ENCODE peak calls at places on chromosomes 12 and 14, in six cellular contexts. R, P, A, I, X and U are unnamed samples. For H3K36me3 and H3K9me3, the result is how much of the 10 kb centered on the place peaks cover.

GRCh38 chr12:29317556-29318363 is 63.2 kb downstream of the ERGIC2 start:
- DNase-seq in P (peak), I (no peak), X (peak), R (peak), A (no peak), U (peak)

GRCh38 chr12:118500302-118500701 is 123.9 kb downstream of the SUDS3 start:
- DNase-seq in P (no peak), I (no peak), R (no peak), A (no peak), X (no peak), U (no peak)

GRCh38 chr14:22671622-22672021 is 27.5 kb upstream of the OR6J1 start:
- DNase-seq in R (no peak), X (no peak), I (no peak), P (no peak), A (no peak), U (no peak)

GRCh38 chr14:33567003-33567735 is 383.7 kb downstream of the EGLN3 start:
- DNase-seq in A (no peak), R (no peak), P (no peak), X (no peak), I (no peak), U (no peak)

GRCh38 chr12:107843351-107844311 is 69.1 kb downstream of the ASCL4 start:
- DNase-seq in R (no peak), P (no peak), I (no peak), X (no peak), A (no peak), U (no peak)

GRCh38 chr12:33763331-33763730 is 259.0 kb upstream of the ALG10 start:
- DNase-seq in A (no peak), I (no peak), P (no peak), R (no peak), X (no peak), U (no peak)

GRCh38 chr12:107287436-107288413 is 194.4 kb upstream of the CRY1 start:
- DNase-seq in P (no peak), X (no peak), A (no peak), R (no peak), I (no peak), U (no peak)

GRCh38 chr12:12319501-12320322 is 30.3 kb downstream of the MANSC1 start:
- DNase-seq in R (no peak), P (no peak), I (peak), X (no peak), A (no peak), U (no peak)

GRCh38 chr12:52360663-52361271 is 6.5 kb downstream of the KRT85 start:
- DNase-seq in I (no peak), R (peak), A (no peak), X (no peak), P (peak), U (no peak)

GRCh38 chr14:94594441-94594840 is 13.2 kb downstream of the SERPINA5 start:
- DNase-seq in P (no peak), X (no peak), R (no peak), I (no peak), A (no peak), U (no peak)

GRCh38 chr14:22375321-22375930 is 213.6 kb downstream of the DAD1 start:
- DNase-seq in X (no peak), R (no peak), I (no peak), A (no peak), P (no peak), U (no peak)

GRCh38 chr12:77102123-77102522 is 36.8 kb upstream of the E2F7 start:
- DNase-seq in I (no peak), A (no peak), P (no peak), X (no peak), R (no peak), U (no peak)

GRCh38 chr14:93231129-93231979 is 24.3 kb downstream of the UBR7 start:
- DNase-seq in X (no peak), P (no peak), I (no peak), R (peak), A (no peak), U (no peak)

GRCh38 chr14:50320279-50320678 is 8.2 kb downstream of the DMAC2L start:
- DNase-seq in X (no peak), R (no peak), A (no peak), I (no peak), P (no peak), U (no peak)

GRCh38 chr12:109458086-109458485 is 19.0 kb downstream of the KCTD10 start:
- DNase-seq in P (no peak), R (no peak), X (no peak), A (no peak), I (no peak), U (no peak)

GRCh38 chr14:100592461-100592871 is 5.2 kb upstream of the BEGAIN start:
- DNase-seq in I (no peak), P (no peak), R (no peak), A (no peak), X (no peak), U (no peak)

GRCh38 chr12:6914246-6914947 is at the start of gene ENO2:
- DNase-seq in I (peak), A (no peak), R (peak), P (peak), X (peak), U (peak)

GRCh38 chr12:113740699-113741098 is 225.4 kb downstream of the RBM19 start:
- DNase-seq in X (no peak), R (no peak), P (no peak), A (no peak), I (no peak), U (no peak)

GRCh38 chr12:98483621-98484455 is 31.6 kb upstream of the TMPO start:
- DNase-seq in A (no peak), X (no peak), R (peak), P (no peak), I (no peak), U (no peak)

GRCh38 chr14:87992720-87993484 is at the start of gene GALC:
- DNase-seq in P (peak), X (peak), R (peak), I (peak), A (peak), U (peak)

DNA sequence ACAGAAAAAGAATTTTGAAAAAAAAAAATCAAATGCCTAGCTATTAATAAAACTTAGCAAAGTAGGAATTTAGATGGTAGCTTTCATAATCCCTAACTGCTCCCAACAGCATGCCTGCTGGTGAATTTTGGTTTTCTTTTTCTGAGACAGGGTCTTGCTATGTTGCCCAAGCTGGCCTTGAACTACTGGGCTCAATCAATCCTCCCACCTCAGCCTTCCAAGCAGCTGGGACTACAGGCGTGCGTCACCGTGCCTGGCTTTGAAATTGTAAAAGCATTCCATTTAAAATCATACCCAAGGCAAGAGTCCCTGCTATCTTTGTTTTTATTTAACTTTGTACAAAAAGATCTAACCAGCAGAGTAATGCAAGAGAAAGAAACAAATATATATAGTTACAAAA is 20.7 kb downstream of the FBXO21 start:
- DNase-seq in A (no peak), I (no peak), R (no peak), X (no peak), P (no peak), U (no peak)
- H3K36me3 ChIP-seq in A (under half), I (under half), R (under half), X (under half), P (half or more), U (half or more)

DNA sequence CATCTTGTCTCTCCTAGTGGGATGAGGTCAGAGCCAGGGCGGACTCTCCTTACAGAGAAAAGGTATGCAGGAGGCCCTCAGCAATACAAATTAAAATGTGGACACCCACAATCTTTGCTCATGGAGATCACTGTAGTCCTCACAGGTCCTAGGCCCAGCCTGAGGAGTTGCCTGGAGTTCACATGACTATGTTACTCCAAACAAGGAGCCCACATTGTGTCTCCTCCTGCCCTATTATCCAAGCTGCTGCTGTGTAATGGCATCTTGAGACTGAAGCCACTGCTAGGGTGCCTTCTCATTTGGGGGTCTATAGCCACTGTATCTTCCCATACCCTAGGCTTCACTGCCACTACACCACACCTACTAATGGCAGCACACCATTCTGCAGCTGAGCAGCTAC is 11.0 kb downstream of the OR4K1 start:
- DNase-seq in X (no peak), P (no peak), R (no peak), A (no peak), I (no peak), U (no peak)
- H3K9me3 ChIP-seq in X (under half), P (under half), R (under half), A (under half), I (under half), U (under half)

DNA sequence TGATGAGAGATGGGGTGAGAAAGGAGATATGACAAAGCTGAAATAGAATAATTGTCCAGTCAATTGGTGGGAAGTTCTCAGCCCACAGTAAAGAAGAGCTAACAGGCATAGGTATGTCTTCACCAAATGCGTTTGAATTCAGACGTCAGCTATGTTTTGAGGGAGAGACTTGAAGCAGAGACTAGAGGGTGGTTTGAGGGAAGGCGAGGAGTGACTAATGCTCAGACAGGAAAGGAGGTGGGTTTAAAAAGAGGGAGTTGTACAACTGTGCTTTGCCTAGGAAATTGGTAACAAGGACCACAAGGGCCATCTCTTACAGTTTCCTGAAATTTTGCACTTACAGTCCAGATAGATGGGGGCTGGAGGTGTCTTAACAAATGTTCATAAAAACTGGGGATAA is 6.4 kb downstream of the JKAMP start:
- DNase-seq in I (no peak), P (no peak), X (no peak), R (no peak), A (no peak), U (no peak)
- H3K36me3 ChIP-seq in I (under half), P (half or more), X (under half), R (under half), A (under half), U (half or more)

DNA sequence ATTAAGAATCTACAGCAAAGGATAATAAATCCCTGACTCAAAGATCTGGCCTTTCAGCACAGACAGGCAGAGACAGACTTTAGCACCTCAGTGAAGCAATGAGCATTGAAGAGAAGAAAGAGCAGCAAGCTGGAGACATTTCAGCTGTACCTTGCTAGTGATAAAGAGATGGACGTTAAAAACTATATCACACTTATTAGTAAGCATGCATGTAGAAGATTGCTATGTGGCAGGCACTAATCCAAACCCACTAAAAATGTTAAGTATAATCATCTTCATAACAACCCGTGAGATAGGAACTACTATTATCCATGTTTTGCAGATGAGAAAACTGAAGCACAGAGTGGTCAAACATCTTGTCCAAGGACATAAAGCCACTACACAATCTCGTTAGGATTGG is 1538.3 kb upstream of the FLRT2 start:
- DNase-seq in A (no peak), P (no peak), R (no peak), I (no peak), X (no peak), U (no peak)
- H3K9me3 ChIP-seq in A (under half), P (under half), R (under half), I (under half), X (under half), U (under half)

GRCh38 chr12:120213758-120214157 is 12.8 kb upstream of the RPLP0 start:
- DNase-seq in A (no peak), P (no peak), I (no peak), R (no peak), X (no peak), U (no peak)

GRCh38 chr12:120209851-120210250 is 8.9 kb upstream of the RPLP0 start:
- DNase-seq in I (no peak), A (no peak), X (no peak), R (no peak), P (no peak), U (no peak)

GRCh38 chr12:120212301-120212700 is 11.4 kb upstream of the RPLP0 start:
- DNase-seq in P (no peak), A (no peak), X (no peak), R (no peak), I (no peak), U (no peak)

GRCh38 chr12:120211904-120212283 is 11.0 kb upstream of the RPLP0 start:
- DNase-seq in I (no peak), R (no peak), X (no peak), P (no peak), A (no peak), U (no peak)

DNA sequence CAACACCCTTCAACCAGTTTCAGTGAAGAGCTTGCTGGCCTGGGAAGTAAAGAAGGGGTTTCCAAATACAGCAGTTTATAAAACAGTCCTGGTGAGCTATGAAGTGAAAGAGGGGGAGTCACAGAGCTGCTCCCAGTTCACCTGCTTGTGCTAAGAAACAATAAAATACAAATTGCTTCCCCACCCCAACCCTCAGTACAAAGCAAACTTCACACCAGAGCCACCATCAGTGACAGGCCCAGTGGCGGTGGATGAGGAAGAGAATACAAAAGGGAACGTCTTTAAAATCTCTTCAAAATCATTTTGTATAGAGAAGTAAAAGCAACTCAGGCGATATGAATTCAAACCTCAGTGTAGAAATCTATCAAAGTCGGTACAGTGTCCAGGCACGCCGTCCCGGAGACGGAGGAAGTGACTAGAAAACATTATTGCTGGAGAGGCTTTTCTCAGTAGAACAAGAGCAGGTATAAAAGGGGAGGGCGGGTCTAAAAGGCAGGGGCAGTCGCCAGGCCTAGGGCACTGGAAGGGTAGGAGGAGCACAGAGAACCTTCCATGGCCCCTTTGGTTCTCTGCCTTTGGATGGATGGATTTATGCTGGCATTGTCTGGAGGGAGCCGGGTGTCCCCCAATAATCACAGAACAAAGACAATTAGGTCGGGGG is 10.5 kb upstream of the RPLP0 start:
- DNase-seq in X (no peak), I (no peak), P (no peak), A (no peak), R (no peak), U (no peak)
- H3K36me3 ChIP-seq in X (under half), I (under half), P (half or more), A (under half), R (under half), U (half or more)

GRCh38 chr14:77882631-77883030 is 82.7 kb downstream of the ADCK1 start:
- DNase-seq in P (no peak), R (no peak), A (no peak), I (no peak), X (no peak), U (no peak)

GRCh38 chr14:77880056-77880455 is 80.1 kb downstream of the ADCK1 start:
- DNase-seq in R (peak), X (no peak), P (peak), I (no peak), A (no peak), U (no peak)

GRCh38 chr14:77883479-77884238 is 83.8 kb downstream of the ADCK1 start:
- DNase-seq in X (no peak), R (no peak), A (no peak), P (no peak), I (no peak), U (no peak)

GRCh38 chr14:77885363-77885762 is 85.5 kb downstream of the ADCK1 start:
- DNase-seq in I (no peak), R (no peak), X (no peak), A (no peak), P (no peak), U (no peak)

GRCh38 chr14:77882098-77882497 is 82.2 kb downstream of the ADCK1 start:
- DNase-seq in P (no peak), A (no peak), I (no peak), R (peak), X (no peak), U (no peak)
- H3K9me3 ChIP-seq in P (under half), A (under half), I (under half), R (under half), X (under half), U (under half)

GRCh38 chr12:14699923-14700322 is 3.5 kb upstream of the GUCY2C start:
- DNase-seq in A (no peak), R (no peak), X (no peak), P (no peak), I (no peak), U (no peak)

GRCh38 chr12:14701808-14702568 is 5.6 kb upstream of the GUCY2C start:
- DNase-seq in R (no peak), P (no peak), I (no peak), X (no peak), A (no peak), U (no peak)

GRCh38 chr12:14696265-14696741 is at the start of gene GUCY2C:
- DNase-seq in P (no peak), A (no peak), I (no peak), R (no peak), X (no peak), U (no peak)

GRCh38 chr12:14698555-14698954 is 2.2 kb upstream of the GUCY2C start:
- DNase-seq in R (no peak), P (no peak), X (no peak), A (no peak), I (no peak), U (no peak)

DNA sequence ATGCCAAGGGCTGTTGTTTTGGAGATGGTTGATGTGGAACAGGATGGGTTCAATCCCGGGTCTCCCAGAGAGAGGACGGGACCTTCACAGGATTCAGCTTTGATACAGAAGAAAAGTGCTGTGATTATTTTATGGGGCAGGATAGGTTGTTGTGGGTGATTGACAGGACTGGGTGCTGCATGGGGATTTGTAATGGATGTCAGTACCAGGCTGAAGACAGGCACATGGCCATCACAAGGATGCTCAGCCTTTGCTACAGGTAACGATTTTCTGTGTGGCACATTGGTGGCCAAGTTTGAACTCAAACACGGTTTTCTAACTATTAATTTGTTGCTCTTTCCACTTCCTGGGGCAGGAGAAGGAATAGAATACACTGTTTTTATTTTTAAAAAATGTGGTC is 4.5 kb upstream of the GUCY2C start:
- DNase-seq in P (no peak), I (no peak), A (no peak), X (no peak), R (no peak), U (no peak)
- H3K36me3 ChIP-seq in P (under half), I (under half), A (under half), X (under half), R (under half), U (under half)

DNA sequence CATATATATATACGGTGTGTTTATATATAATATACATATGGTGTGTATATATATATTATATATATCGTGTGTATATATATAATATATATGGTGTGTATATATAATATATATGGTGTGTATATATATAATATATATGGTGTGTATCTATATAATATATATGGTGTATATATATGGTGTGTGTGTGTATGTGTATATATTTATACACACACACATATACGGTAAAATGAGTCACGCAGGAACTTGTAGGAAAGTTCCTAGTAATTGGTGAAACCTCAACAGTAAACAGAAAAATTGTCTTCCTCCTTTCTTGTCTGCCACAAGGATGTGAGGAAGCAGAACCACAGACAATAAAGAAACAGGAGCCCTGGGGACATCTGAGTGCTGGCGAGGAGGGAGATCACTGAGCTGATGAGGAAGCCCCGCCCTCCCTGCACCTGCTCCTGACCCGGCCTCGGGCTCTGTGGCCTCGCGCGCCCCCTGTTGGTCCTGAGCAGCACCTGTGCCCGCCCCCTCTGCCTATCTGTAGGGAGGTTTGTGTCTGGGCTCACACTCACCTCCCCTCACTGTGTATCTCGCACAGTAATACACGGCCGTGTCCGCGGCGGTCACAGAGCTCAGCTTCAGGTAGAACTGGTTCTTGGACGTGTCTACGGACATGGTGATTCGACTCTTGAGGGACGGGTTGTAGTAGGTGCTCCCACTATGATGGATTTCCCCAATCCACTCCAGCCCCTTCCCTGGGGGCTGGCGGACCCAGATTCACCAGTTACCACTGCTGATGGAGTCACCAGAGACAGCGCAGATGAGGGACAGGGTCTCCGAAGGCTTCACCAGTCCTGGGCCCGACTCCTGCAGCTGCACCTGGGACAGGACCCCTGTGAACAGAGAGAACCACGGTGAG is 1079.4 kb downstream of the TMEM121 start:
- DNase-seq in I (no peak), A (peak), R (peak), X (peak), P (peak), U (peak)
- H3K9me3 ChIP-seq in I (under half), A (under half), R (under half), X (under half), P (under half), U (under half)